ENCODE peak calls at places on chromosomes 16 and 17, in seven cellular contexts. F is stromal cell of bone marrow; U is substantia nigra; H is caudate nucleus; T is AG08396; N is progenitor cell of endocrine pancreas; A is activated T-cell treated with anti-CD3 and anti-CD28 coated beads, Interleukin-2, amount 50 U/mL, for 72 hours. Y is an unnamed sample.

GRCh38 chr17:43723697-43724359 is 34.8 kb downstream of the SOST start:
- DNase-seq in F (no peak), U (no peak), H (no peak), T (peak; percentile 79), N (no peak), A (no peak), Y (peak; percentile 79)

GRCh38 chr17:77914440-77915254 is 43.9 kb upstream of the TNRC6C start:
- DNase-seq in F (no peak), U (no peak), H (no peak), T (no peak), N (no peak), A (no peak), Y (no peak)

GRCh38 chr17:73342057-73342522 is 30.3 kb upstream of the CDC42EP4 start:
- DNase-seq in F (no peak), U (peak; percentile 95), H (peak; percentile 73), T (no peak), N (no peak), A (no peak), Y (no peak)

GRCh38 chr16:31134091-31134571 is 1.4 kb downstream of the PRSS8 start:
- DNase-seq in F (no peak), U (peak; percentile 35), H (peak; percentile 11), T (no peak), N (no peak), A (no peak), Y (peak; percentile 41)

GRCh38 chr17:45965741-45966140 is 33.3 kb upstream of the STH start:
- DNase-seq in F (no peak), U (no peak), H (no peak), T (no peak), N (no peak), A (no peak), Y (no peak)

GRCh38 chr16:75264999-75265910 is 13.8 kb upstream of the BCAR1 start:
- DNase-seq in F (no peak), U (peak; percentile 39), H (no peak), T (peak; percentile 64), N (no peak), A (no peak), Y (no peak)

GRCh38 chr16:2473999-2474876 is 689 bp upstream of the TBC1D24 start:
- DNase-seq in F (no peak), U (no peak), H (no peak), T (peak; percentile 82), N (no peak), A (peak; percentile 69), Y (peak; percentile 79)

GRCh38 chr16:15749371-15749770 is 99.3 kb downstream of the NDE1 start:
- DNase-seq in F (no peak), U (no peak), H (no peak), T (peak; percentile 24), N (no peak), A (no peak), Y (no peak)

GRCh38 chr17:50150354-50151040 is at the start of gene PPP1R9B:
- DNase-seq in F (no peak), U (no peak), H (no peak), T (no peak), N (no peak), A (no peak), Y (no peak)

GRCh38 chr17:2547176-2547575 is 35.5 kb upstream of the METTL16 start:
- DNase-seq in F (peak; percentile 5), U (no peak), H (no peak), T (peak; percentile 40), N (no peak), A (no peak), Y (peak; percentile 35)

GRCh38 chr16:27460663-27461482 is 58.9 kb downstream of the IL21R start:
- DNase-seq in F (no peak), U (no peak), H (no peak), T (no peak), N (no peak), A (no peak), Y (no peak)

GRCh38 chr16:67463059-67463458 is 17.9 kb downstream of the ATP6V0D1 start:
- DNase-seq in F (no peak), U (no peak), H (no peak), T (no peak), N (no peak), A (no peak), Y (no peak)

GRCh38 chr16:17803625-17804410 is 333.1 kb upstream of the XYLT1 start:
- DNase-seq in F (peak; percentile 82), U (no peak), H (no peak), T (peak; percentile 17), N (no peak), A (no peak), Y (no peak)

GRCh38 chr16:369866-370436 is 387 bp downstream of the MRPL28 start:
- DNase-seq in F (no peak), U (no peak), H (no peak), T (peak; percentile 74), N (no peak), A (no peak), Y (no peak)

GRCh38 chr16:13573903-13574302 is 346.1 kb upstream of the ERCC4 start:
- DNase-seq in F (no peak), U (no peak), H (no peak), T (no peak), N (no peak), A (no peak), Y (no peak)

GRCh38 chr16:66287416-66287815 is 79.1 kb upstream of the CDH5 start:
- DNase-seq in F (no peak), U (no peak), H (no peak), T (no peak), N (no peak), A (no peak), Y (no peak)

GRCh38 chr16:9102943-9103342 is 11.5 kb downstream of the HAPSTR1 start:
- DNase-seq in F (no peak), U (no peak), H (no peak), T (no peak), N (no peak), A (no peak), Y (no peak)

GRCh38 chr17:74119049-74119580 is 84.4 kb upstream of the RPL38 start:
- DNase-seq in F (no peak), U (no peak), H (no peak), T (no peak), N (no peak), A (no peak), Y (no peak)

Y was measured in hepatic stellate cell.